ENCODE peak calls at places on chromosomes 13 and 19, in ten cellular contexts. Y is WTC11, V is AG20443, Q is upper lobe of right lung, J is IMR-90, H is adrenal gland, G is hepatocyte, Z is ecto neural progenitor cell, M is lung, F is NAMALWA. N is an unnamed sample.

GRCh38 chr19:4597975-4598671 is 38.6 kb upstream of the SEMA6B start:
- DNase-seq in V (peak), Q (no peak), H (peak), F (peak), G (peak), Z (peak), J (no peak), Y (peak), M (no peak), N (no peak)

GRCh38 chr13:99356216-99357089 is 49.3 kb upstream of the GPR183 start:
- DNase-seq in Y (no peak), G (no peak), M (no peak), J (peak), V (peak), Z (no peak), Q (no peak), H (peak), F (peak), N (no peak)

GRCh38 chr19:29785955-29786589 is 25.7 kb upstream of the CCNE1 start:
- DNase-seq in J (no peak), G (no peak), V (no peak), F (peak), M (no peak), Z (no peak), H (no peak), Y (peak), Q (no peak), N (no peak)

GRCh38 chr13:47859129-47859528 is 141.9 kb downstream of the SUCLA2 start:
- DNase-seq in H (no peak), F (no peak), J (no peak), Y (no peak), Q (no peak), Z (no peak), V (peak), M (no peak), G (no peak), N (no peak)

GRCh38 chr19:19457691-19458090 is 52.2 kb downstream of the GATAD2A start:
- DNase-seq in M (no peak), H (no peak), Q (no peak), Z (no peak), J (no peak), F (no peak), G (no peak), Y (no peak), V (no peak), N (no peak)

GRCh38 chr13:80157261-80157942 is 183.5 kb downstream of the SPRY2 start:
- DNase-seq in M (no peak), H (no peak), Y (no peak), Q (no peak), J (peak), V (no peak), G (no peak), F (no peak), Z (no peak), N (no peak)

GRCh38 chr19:58361900-58362271 is 665 bp downstream of the ZNF497 start:
- DNase-seq in Y (no peak), Z (peak), M (peak), V (peak), F (no peak), J (peak), H (peak), G (peak), Q (peak), N (no peak)

GRCh38 chr13:48731957-48732569 is 78.3 kb downstream of the CYSLTR2 start:
- DNase-seq in Z (peak), Q (peak), M (no peak), G (peak), H (peak), J (no peak), F (peak), V (peak), Y (peak), N (no peak)

GRCh38 chr19:42289556-42290041 is 12.3 kb upstream of the PRR19 start:
- DNase-seq in G (no peak), Q (no peak), J (no peak), F (no peak), V (no peak), M (no peak), Z (no peak), H (peak), Y (no peak), N (no peak)

GRCh38 chr13:51435002-51435578 is 17.7 kb downstream of the INTS6 start:
- DNase-seq in V (peak), J (peak), Q (no peak), H (no peak), M (no peak), G (peak), Z (no peak), F (peak), Y (no peak), N (no peak)

GRCh38 chr13:91580749-91581148 is 182.3 kb downstream of the GPC5 start:
- DNase-seq in G (no peak), J (no peak), V (no peak), M (no peak), Y (no peak), F (no peak), Q (no peak), H (no peak), Z (no peak), N (no peak)

GRCh38 chr13:85665286-85665685 is 133.9 kb downstream of the SLITRK6 start:
- DNase-seq in H (no peak), J (peak), G (peak), Q (no peak), Y (no peak), M (no peak), Z (no peak), F (peak), V (no peak), N (peak)

GRCh38 chr19:15401397-15401710 is 17.4 kb downstream of the AKAP8L start:
- DNase-seq in F (no peak), Q (no peak), Z (no peak), H (no peak), V (no peak), G (no peak), J (no peak), Y (no peak), M (no peak), N (no peak)

GRCh38 chr19:15015946-15016542 is 33.2 kb upstream of the CASP14 start:
- DNase-seq in Q (no peak), Y (peak), G (peak), F (no peak), M (no peak), H (peak), J (no peak), V (no peak), Z (peak), N (no peak)

GRCh38 chr19:52584686-52585085 is 14.6 kb downstream of the ZNF701 start:
- DNase-seq in V (no peak), M (no peak), J (no peak), Z (no peak), F (no peak), Y (peak), Q (no peak), H (no peak), G (no peak), N (no peak)

GRCh38 chr13:75801388-75801787 is 165.3 kb downstream of the LMO7 start:
- DNase-seq in M (no peak), Q (no peak), J (no peak), F (no peak), V (no peak), G (no peak), Y (no peak), H (no peak), Z (no peak), N (no peak)